ENCODE peak calls at places on chromosomes 11 and 22, in ten cellular contexts. T is fibroblast of pulmonary artery, A is stomach, K is body of pancreas, S is kidney epithelial cell, U is WTC11, J is pancreas, D is neural progenitor cell, M is HepG2, G is AG10803. C is an unnamed sample.

GRCh38 chr22:43543522-43544281 is 131.9 kb downstream of the MPPED1 start:
- DNase-seq in T (no peak), A (no peak), K (no peak), S (no peak), U (no peak), J (no peak), D (no peak), M (no peak), G (no peak), C (no peak)

GRCh38 chr11:79377399-79377798 is 63.4 kb downstream of the TENM4 start:
- DNase-seq in T (no peak), A (no peak), K (no peak), S (no peak), U (no peak), J (no peak), D (peak), M (no peak), G (no peak), C (no peak)

GRCh38 chr11:6705905-6706535 is 22.9 kb upstream of the MRPL17 start:
- DNase-seq in T (peak), A (peak), K (peak), S (no peak), U (peak), J (no peak), D (peak), M (peak), G (peak), C (no peak)

GRCh38 chr11:85955531-85955930 is 100.3 kb downstream of the CCDC83 start:
- DNase-seq in T (peak), A (no peak), K (no peak), S (peak), U (no peak), J (no peak), D (no peak), M (no peak), G (peak), C (no peak)

GRCh38 chr11:12245091-12245490 is 132.3 kb upstream of the PARVA start:
- DNase-seq in T (no peak), A (no peak), K (no peak), S (no peak), U (no peak), J (no peak), D (no peak), M (no peak), G (no peak), C (no peak)

GRCh38 chr11:60860943-60861342 is 5.2 kb upstream of the PTGDR2 start:
- DNase-seq in T (no peak), A (no peak), K (no peak), S (no peak), U (no peak), J (no peak), D (no peak), M (no peak), G (no peak), C (no peak)

GRCh38 chr11:31798057-31799035 is 12.8 kb downstream of the PAX6 start:
- DNase-seq in T (no peak), A (no peak), K (no peak), S (no peak), U (peak), J (no peak), D (peak), M (no peak), G (no peak), C (no peak)

GRCh38 chr11:1837171-1838076 is 1.4 kb upstream of the TNNI2 start:
- DNase-seq in T (peak), A (peak), K (peak), S (no peak), U (peak), J (peak), D (peak), M (peak), G (peak), C (no peak)

GRCh38 chr11:14359573-14360031 is 619 bp upstream of the RRAS2 start:
- DNase-seq in T (no peak), A (no peak), K (no peak), S (no peak), U (no peak), J (no peak), D (no peak), M (no peak), G (peak), C (no peak)

GRCh38 chr11:117205211-117205818 is 6.1 kb downstream of the TAGLN start:
- DNase-seq in T (no peak), A (no peak), K (no peak), S (no peak), U (peak), J (no peak), D (no peak), M (no peak), G (no peak), C (no peak)

DNA sequence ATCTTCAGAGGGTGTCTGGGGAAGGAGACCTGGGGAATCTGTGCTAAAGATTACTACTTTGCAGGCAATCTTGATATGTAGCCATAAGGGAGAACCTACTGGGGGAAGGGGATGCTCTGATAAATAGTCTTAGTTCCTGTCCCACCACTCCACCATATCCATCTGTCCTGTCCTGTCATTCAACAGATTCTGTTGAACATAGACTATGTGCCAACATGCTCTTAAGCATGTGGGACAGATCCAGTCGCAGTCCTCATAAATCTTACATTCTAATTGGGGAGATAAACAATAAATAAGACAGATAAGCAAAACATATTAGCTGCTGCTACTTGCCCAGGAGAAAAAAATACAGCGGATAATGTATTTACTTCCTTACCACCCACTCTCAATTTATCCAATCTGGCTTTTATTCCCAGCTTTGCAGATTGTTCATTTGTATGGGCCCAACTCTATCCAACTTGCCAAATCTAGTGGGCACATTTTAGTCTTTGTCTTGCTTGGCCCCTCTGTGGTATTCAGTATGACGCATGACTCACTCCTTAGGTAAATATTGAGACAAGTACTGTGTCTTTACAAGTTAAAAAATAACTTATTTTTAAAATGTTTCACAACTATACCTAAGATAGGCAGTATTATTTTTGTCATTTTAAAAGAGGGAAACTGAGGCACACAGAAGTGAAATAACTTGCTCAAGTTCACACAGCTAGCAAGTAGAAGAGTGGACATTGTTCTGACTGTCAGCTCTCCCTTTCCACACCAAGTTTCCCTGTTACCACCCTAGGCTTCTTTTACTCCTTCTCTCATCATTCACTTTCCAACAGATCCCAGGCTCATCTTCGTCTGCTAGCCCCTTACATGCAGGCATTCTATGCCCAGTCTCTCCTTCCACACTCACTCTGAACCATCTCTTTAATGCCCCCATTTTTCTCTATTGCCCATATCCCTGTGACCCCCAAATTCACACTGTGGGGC is 133.6 kb upstream of the SESN3 start:
- DNase-seq in T (peak), A (no peak), K (no peak), S (peak), U (no peak), J (no peak), D (no peak), M (peak), G (no peak), C (no peak)
- TF ChIP-seq CTCF in T (no peak), A (no peak), K (no peak), S (no peak), U (no peak), J (no peak), D (no peak), M (no peak), G (no peak), C (no peak)

GRCh38 chr11:88104408-88104807 is 70.8 kb downstream of the RAB38 start:
- DNase-seq in T (no peak), A (no peak), K (no peak), S (peak), U (no peak), J (no peak), D (no peak), M (no peak), G (no peak), C (no peak)

GRCh38 chr11:88105952-88106351 is 69.3 kb downstream of the RAB38 start:
- DNase-seq in T (no peak), A (no peak), K (no peak), S (no peak), U (no peak), J (no peak), D (no peak), M (no peak), G (no peak), C (no peak)

GRCh38 chr11:88102595-88102929 is 72.7 kb downstream of the RAB38 start:
- DNase-seq in T (peak), A (no peak), K (no peak), S (no peak), U (no peak), J (no peak), D (no peak), M (no peak), G (no peak), C (no peak)

GRCh38 chr11:88101881-88102594 is 73.2 kb downstream of the RAB38 start:
- DNase-seq in T (no peak), A (no peak), K (no peak), S (no peak), U (no peak), J (no peak), D (no peak), M (no peak), G (peak), C (no peak)

DNA sequence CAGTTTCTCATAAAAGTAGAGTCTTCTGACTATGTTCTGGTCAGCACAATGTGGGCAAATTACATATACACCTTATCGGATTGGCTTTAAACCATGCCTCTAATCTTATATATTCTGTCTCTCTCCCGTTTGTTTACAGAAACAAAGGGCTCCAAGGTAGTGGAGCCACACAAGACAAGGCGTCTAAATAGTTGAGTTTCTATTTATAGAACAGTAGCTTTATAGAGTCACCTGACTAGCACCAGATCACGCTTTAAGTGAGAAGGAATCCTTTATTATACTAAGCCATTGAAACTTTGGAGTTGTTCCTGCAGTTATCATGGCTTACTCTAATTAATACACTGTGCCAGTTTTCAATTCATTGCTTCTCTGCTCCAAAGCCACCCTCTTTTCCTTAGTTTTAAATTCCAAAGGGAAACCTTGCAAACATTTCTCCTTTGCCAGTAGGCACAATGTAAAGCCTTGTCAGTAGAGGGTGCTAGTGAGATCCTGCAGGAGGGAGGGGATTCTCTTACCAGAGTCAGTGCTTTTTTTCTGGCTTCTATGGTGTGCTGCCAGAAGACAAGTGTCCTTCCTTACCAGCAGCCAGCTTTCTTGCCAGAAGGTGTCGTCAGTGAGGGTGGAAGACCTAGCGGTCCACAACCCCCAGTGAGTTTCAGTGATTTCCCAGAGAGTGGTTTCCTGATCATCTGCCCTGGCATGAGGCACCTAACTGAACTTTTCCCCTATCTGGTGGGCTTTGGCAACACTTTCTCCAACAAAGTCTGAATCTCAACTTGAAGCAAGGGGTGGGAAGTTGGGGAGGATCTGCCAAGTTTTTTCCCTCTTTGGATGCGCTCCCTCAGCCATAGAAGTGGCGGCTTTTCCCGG is 71.7 kb downstream of the RAB38 start:
- DNase-seq in T (peak), A (no peak), K (peak), S (no peak), U (peak), J (no peak), D (peak), M (peak), G (peak), C (peak)
- TF ChIP-seq CTCF in T (peak), A (no peak), K (peak), S (peak), U (peak), J (peak), D (peak), M (peak), G (peak), C (peak)

GRCh38 chr11:68149417-68149816 is 28.2 kb upstream of the CHKA start:
- DNase-seq in T (no peak), A (no peak), K (no peak), S (no peak), U (no peak), J (no peak), D (no peak), M (no peak), G (no peak), C (no peak)
- TF ChIP-seq CTCF in T (no peak), A (no peak), K (no peak), S (no peak), U (no peak), J (no peak), D (no peak), M (no peak), G (no peak), C (no peak)

GRCh38 chr11:506238-506949 is 648 bp downstream of the RNH1 start:
- DNase-seq in T (peak), A (peak), K (peak), S (peak), U (peak), J (peak), D (peak), M (peak), G (peak), C (peak)
- TF ChIP-seq CTCF in T (no peak), A (no peak), K (peak), S (no peak), U (no peak), J (no peak), D (peak), M (no peak), G (no peak), C (no peak)

DNA sequence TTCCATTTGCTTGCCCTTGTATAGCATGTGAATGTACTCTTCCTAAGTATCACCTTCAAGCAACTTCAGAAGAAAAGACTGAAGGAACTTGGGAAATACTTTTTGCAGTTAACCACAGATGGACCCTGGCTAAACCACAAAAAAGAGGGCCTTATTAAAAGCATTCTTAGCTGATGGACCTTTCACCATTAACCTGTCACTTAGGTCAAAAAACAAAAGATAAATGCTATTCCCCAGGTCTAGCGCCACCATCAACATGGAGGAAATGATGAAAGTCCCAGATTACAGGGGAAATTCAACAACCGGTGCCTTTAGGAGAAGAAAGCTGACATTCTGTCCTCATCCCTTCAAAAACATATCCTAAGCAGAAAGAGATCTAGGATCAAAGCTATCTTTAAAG is 29.5 kb downstream of the STK33 start:
- DNase-seq in T (no peak), A (no peak), K (no peak), S (no peak), U (no peak), J (no peak), D (no peak), M (no peak), G (no peak), C (no peak)
- TF ChIP-seq CTCF in T (no peak), A (no peak), K (no peak), S (no peak), U (no peak), J (no peak), D (no peak), M (no peak), G (no peak), C (no peak)

GRCh38 chr11:36469063-36469462 is 41.0 kb downstream of the TRAF6 start:
- DNase-seq in T (peak), A (no peak), K (no peak), S (no peak), U (peak), J (no peak), D (peak), M (no peak), G (no peak), C (no peak)
- TF ChIP-seq CTCF in T (peak), A (no peak), K (no peak), S (peak), U (peak), J (no peak), D (peak), M (no peak), G (peak), C (peak)

GRCh38 chr22:23750374-23750743 is 553 bp downstream of the ZNF70 start:
- DNase-seq in T (no peak), A (no peak), K (no peak), S (no peak), U (no peak), J (no peak), D (no peak), M (no peak), G (no peak), C (no peak)

GRCh38 chr22:23752090-23752691 is 1.3 kb upstream of the ZNF70 start:
- DNase-seq in T (no peak), A (no peak), K (no peak), S (no peak), U (no peak), J (no peak), D (no peak), M (no peak), G (no peak), C (no peak)

GRCh38 chr22:23749747-23750373 is 1.1 kb downstream of the ZNF70 start:
- DNase-seq in T (peak), A (no peak), K (no peak), S (no peak), U (no peak), J (no peak), D (no peak), M (no peak), G (no peak), C (no peak)

GRCh38 chr22:23751441-23751996 is 607 bp upstream of the ZNF70 start:
- DNase-seq in T (no peak), A (no peak), K (no peak), S (no peak), U (peak), J (peak), D (peak), M (no peak), G (peak), C (no peak)

GRCh38 chr22:23750744-23751440 is at the start of gene ZNF70:
- DNase-seq in T (peak), A (peak), K (peak), S (peak), U (peak), J (peak), D (peak), M (peak), G (peak), C (no peak)
- TF ChIP-seq CTCF in T (no peak), A (no peak), K (peak), S (peak), U (no peak), J (no peak), D (peak), M (peak), G (peak), C (peak)

GRCh38 chr22:24867327-24868022 is 61.5 kb downstream of the SGSM1 start:
- DNase-seq in T (no peak), A (no peak), K (no peak), S (no peak), U (no peak), J (no peak), D (no peak), M (no peak), G (no peak), C (no peak)
- TF ChIP-seq CTCF in T (no peak), A (no peak), K (no peak), S (no peak), U (no peak), J (no peak), D (no peak), M (no peak), G (no peak), C (no peak)

GRCh38 chr11:111189466-111189865 is 56.1 kb upstream of the POU2AF2 start:
- DNase-seq in T (no peak), A (no peak), K (no peak), S (no peak), U (no peak), J (no peak), D (no peak), M (no peak), G (no peak), C (no peak)
- TF ChIP-seq CTCF in T (peak), A (no peak), K (no peak), S (no peak), U (no peak), J (no peak), D (no peak), M (no peak), G (no peak), C (no peak)

GRCh38 chr11:57459112-57460016 is 964 bp upstream of the RTN4RL2 start:
- DNase-seq in T (no peak), A (no peak), K (no peak), S (no peak), U (peak), J (peak), D (peak), M (no peak), G (no peak), C (no peak)

GRCh38 chr11:57460756-57461749 is 725 bp downstream of the RTN4RL2 start:
- DNase-seq in T (no peak), A (no peak), K (no peak), S (no peak), U (peak), J (peak), D (peak), M (no peak), G (no peak), C (no peak)

GRCh38 chr11:57461841-57462489 is 1.6 kb downstream of the RTN4RL2 start:
- DNase-seq in T (no peak), A (no peak), K (no peak), S (no peak), U (no peak), J (no peak), D (no peak), M (no peak), G (no peak), C (no peak)

GRCh38 chr11:57458410-57459111 is 1.8 kb upstream of the RTN4RL2 start:
- DNase-seq in T (no peak), A (peak), K (peak), S (no peak), U (peak), J (peak), D (peak), M (no peak), G (no peak), C (no peak)

DNA sequence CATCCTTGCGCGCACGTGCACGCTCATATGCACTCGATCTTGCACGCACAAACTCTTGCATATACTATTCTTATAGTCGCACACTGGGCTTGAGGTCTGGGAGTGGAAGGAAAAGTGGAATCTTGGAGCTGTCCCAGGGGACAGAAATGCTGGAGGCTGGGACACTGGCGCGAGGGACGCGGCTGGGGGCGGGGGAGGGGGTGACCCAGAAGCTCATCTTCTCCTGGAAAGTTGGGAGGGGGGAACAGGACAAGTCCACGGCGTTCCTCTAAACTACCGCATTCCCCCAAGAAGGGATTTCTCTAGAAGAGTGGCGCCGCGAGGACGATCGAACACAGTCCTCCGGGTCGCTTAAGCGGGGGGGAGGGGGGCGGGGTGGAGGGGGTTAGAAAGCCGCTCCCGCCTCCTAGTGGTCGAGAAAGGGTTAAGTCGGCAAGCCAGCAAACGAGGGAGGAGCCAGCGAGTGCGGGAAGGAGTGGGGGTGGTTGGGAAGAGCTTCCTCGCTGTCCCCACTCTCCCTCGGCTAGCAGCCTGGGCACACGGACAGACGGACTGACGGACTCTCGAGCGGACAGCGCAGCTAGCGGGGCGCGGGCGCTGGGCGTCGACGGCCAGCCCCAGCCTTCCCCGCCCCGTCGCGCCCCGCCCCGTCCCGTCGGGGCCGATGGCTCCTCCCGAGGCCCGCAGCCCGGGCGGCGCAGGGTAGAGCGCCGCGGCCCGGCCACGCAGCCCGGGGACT is at the start of gene RTN4RL2:
- DNase-seq in T (peak), A (no peak), K (peak), S (no peak), U (peak), J (peak), D (peak), M (peak), G (peak), C (no peak)
- TF ChIP-seq CTCF in T (peak), A (no peak), K (peak), S (peak), U (peak), J (no peak), D (peak), M (peak), G (no peak), C (peak)

C was measured in HFF-Myc.